ENCODE peak calls at places on chromosome 2, in ten cellular contexts. Q is activated CD4-positive, CD25-positive, alpha-beta regulatory T cell treated with anti-CD3 and anti-CD28 coated beads, Interleukin-2, amount 50 U/mL, for 72 hours; L is HTR-8/SVneo; D is HT1080; Z is left ventricle myocardium superior; Y is GM13977; W is RPMI7951; P is D721Med; N is frontal cortex; G is EL. E is an unnamed sample.

GRCh38 chr2:196239622-196240587 is 68.5 kb upstream of the STK17B start:
- DNase-seq in Q (peak), L (peak), D (peak), Z (peak), Y (peak), W (peak), P (no peak), N (no peak), G (peak), E (no peak)

GRCh38 chr2:39530423-39530866 is 93.4 kb upstream of the MAP4K3 start:
- DNase-seq in Q (no peak), L (no peak), D (peak), Z (no peak), Y (no peak), W (peak), P (no peak), N (no peak), G (peak), E (no peak)

GRCh38 chr2:100034431-100034830 is 108.0 kb downstream of the AFF3 start:
- DNase-seq in Q (no peak), L (no peak), D (no peak), Z (no peak), Y (no peak), W (no peak), P (no peak), N (no peak), G (no peak), E (no peak)

GRCh38 chr2:34096552-34097171 is 497.6 kb upstream of the FAM98A start:
- DNase-seq in Q (peak), L (peak), D (peak), Z (no peak), Y (peak), W (peak), P (no peak), N (peak), G (peak), E (peak)

GRCh38 chr2:223001831-223002230 is 50.2 kb upstream of the KCNE4 start:
- DNase-seq in Q (no peak), L (no peak), D (no peak), Z (no peak), Y (no peak), W (no peak), P (no peak), N (no peak), G (peak), E (no peak)

GRCh38 chr2:127810156-127810636 is 775 bp downstream of the WDR33 start:
- DNase-seq in Q (no peak), L (no peak), D (no peak), Z (no peak), Y (no peak), W (peak), P (no peak), N (peak), G (peak), E (no peak)

GRCh38 chr2:137220438-137220998 is 455.2 kb downstream of the THSD7B start:
- DNase-seq in Q (no peak), L (no peak), D (no peak), Z (no peak), Y (no peak), W (peak), P (no peak), N (no peak), G (peak), E (no peak)

GRCh38 chr2:73984203-73984921 is at the start of gene TET3:
- DNase-seq in Q (peak), L (no peak), D (no peak), Z (peak), Y (peak), W (peak), P (no peak), N (peak), G (peak), E (no peak)

GRCh38 chr2:201116959-201117734 is 1.2 kb downstream of the CFLAR start:
- DNase-seq in Q (no peak), L (no peak), D (peak), Z (peak), Y (peak), W (peak), P (no peak), N (peak), G (peak), E (peak)

GRCh38 chr2:105873721-105874120 is 129.0 kb downstream of the NCK2 start:
- DNase-seq in Q (peak), L (peak), D (peak), Z (no peak), Y (peak), W (peak), P (no peak), N (no peak), G (peak), E (no peak)

GRCh38 chr2:59658906-59659305 is 894.5 kb downstream of the BCL11A start:
- DNase-seq in Q (no peak), L (no peak), D (no peak), Z (no peak), Y (no peak), W (no peak), P (no peak), N (no peak), G (no peak), E (no peak)

E was measured in midbrain.